ENCODE peak calls at places on chromosome 14, in four cellular contexts. J is activated T-cell treated with anti-CD3 and anti-CD28 coated beads for 1 hour, E is thyroid gland, N is cortex of kidney. H is an unnamed sample.

GRCh38 chr14:69323266-69323966 is 63.5 kb downstream of the GALNT16 start:
- DNase-seq in J (no peak), E (no peak), N (no peak), H (no peak)

GRCh38 chr14:20988717-20989116 is 1.1 kb upstream of the METTL17 start:
- DNase-seq in J (no peak), E (no peak), N (no peak), H (no peak)

GRCh38 chr14:71592361-71592760 is 339.9 kb upstream of the RGS6 start:
- DNase-seq in J (no peak), E (peak; percentile 29), N (no peak), H (no peak)

GRCh38 chr14:41986726-41987125 is 380.1 kb downstream of the LRFN5 start:
- DNase-seq in J (no peak), E (no peak), N (no peak), H (peak; percentile 68)

GRCh38 chr14:24055971-24056799 is 4.4 kb downstream of the CARMIL3 start:
- DNase-seq in J (no peak), E (no peak), N (no peak), H (no peak)

GRCh38 chr14:58725226-58725625 is 87.5 kb downstream of the DACT1 start:
- DNase-seq in J (no peak), E (no peak), N (no peak), H (no peak)

GRCh38 chr14:54186821-54187365 is 209.9 kb upstream of the CDKN3 start:
- DNase-seq in J (no peak), E (no peak), N (no peak), H (no peak)

GRCh38 chr14:34013714-34014055 is 62.8 kb upstream of the EGLN3 start:
- DNase-seq in J (no peak), E (no peak), N (no peak), H (no peak)

GRCh38 chr14:90554341-90554740 is 157.5 kb downstream of the CALM1 start:
- DNase-seq in J (no peak), E (peak; percentile 87), N (no peak), H (no peak)

GRCh38 chr14:47438650-47439140 is 236.7 kb downstream of the MDGA2 start:
- DNase-seq in J (no peak), E (no peak), N (no peak), H (no peak)

GRCh38 chr14:64298773-64299172 is 4.6 kb upstream of the ESR2 start:
- DNase-seq in J (no peak), E (no peak), N (no peak), H (peak; percentile 40)

GRCh38 chr14:91323671-91324605 is 79.4 kb upstream of the GPR68 start:
- DNase-seq in J (peak; percentile 97), E (peak; percentile 87), N (no peak), H (peak; percentile 75)

GRCh38 chr14:71776463-71777359 is 155.5 kb upstream of the RGS6 start:
- DNase-seq in J (no peak), E (no peak), N (no peak), H (no peak)

GRCh38 chr14:51304428-51304827 is 64.4 kb downstream of the TMX1 start:
- DNase-seq in J (no peak), E (no peak), N (no peak), H (peak; percentile 83)

GRCh38 chr14:22656945-22657711 is 13.0 kb upstream of the OR6J1 start:
- DNase-seq in J (no peak), E (no peak), N (no peak), H (no peak)

GRCh38 chr14:65949711-65950516 is 536.3 kb upstream of the CCDC196 start:
- DNase-seq in J (no peak), E (peak; percentile 96), N (no peak), H (peak; percentile 28)

GRCh38 chr14:81103443-81103842 is 117.3 kb downstream of the GTF2A1 start:
- DNase-seq in J (no peak), E (no peak), N (no peak), H (no peak)

GRCh38 chr14:98877065-98877464 is 394.9 kb downstream of the BCL11B start:
- DNase-seq in J (no peak), E (no peak), N (no peak), H (no peak)

GRCh38 chr14:59306775-59307174 is 118.3 kb downstream of the DAAM1 start:
- DNase-seq in J (no peak), E (no peak), N (no peak), H (peak; percentile 76)

GRCh38 chr14:104986487-104987164 is 1.0 kb downstream of the CLBA1 start:
- DNase-seq in J (no peak), E (no peak), N (no peak), H (no peak)

GRCh38 chr14:84250863-84251262 is 1279.1 kb upstream of the FLRT2 start:
- DNase-seq in J (no peak), E (no peak), N (no peak), H (no peak)

GRCh38 chr14:98711453-98711852 is 560.5 kb downstream of the BCL11B start:
- DNase-seq in J (no peak), E (no peak), N (no peak), H (no peak)